ENCODE peak calls at places on chromosomes 1 and 21, in four cellular contexts. U, P, V and J are unnamed samples.

GRCh38 chr1:198212675-198213074 is 55.9 kb downstream of the NEK7 start:
- DNase-seq in P (no peak), V (peak; percentile 99), U (no peak), J (no peak)

GRCh38 chr1:9201421-9202239 is 32.9 kb upstream of the H6PD start:
- DNase-seq in U (no peak), V (peak; percentile 86), P (no peak), J (no peak)

GRCh38 chr1:94658221-94658620 is 116.7 kb upstream of the F3 start:
- DNase-seq in V (peak; percentile 55), U (no peak), P (no peak), J (no peak)

GRCh38 chr1:155334980-155335379 is 14.3 kb downstream of the RUSC1 start:
- DNase-seq in P (no peak), V (peak; percentile 42), U (no peak), J (no peak)

GRCh38 chr1:197392541-197392940 is 124.5 kb downstream of the CRB1 start:
- DNase-seq in V (no peak), P (no peak), U (no peak), J (no peak)

GRCh38 chr1:33175865-33176264 is 6.0 kb downstream of the TRIM62 start:
- DNase-seq in P (no peak), V (no peak), U (no peak), J (no peak)

GRCh38 chr21:38823737-38824123 is 18.0 kb downstream of the ETS2 start:
- DNase-seq in P (no peak), V (no peak), U (no peak), J (no peak)

GRCh38 chr1:171160611-171161354 is 24.3 kb upstream of the FMO2 start:
- DNase-seq in P (no peak), V (no peak), U (no peak), J (no peak)

GRCh38 chr1:17913326-17914115 is 158.4 kb downstream of the ACTL8 start:
- DNase-seq in V (no peak), P (no peak), U (no peak), J (no peak)

GRCh38 chr1:230502306-230502705 is 76.2 kb upstream of the PGBD5 start:
- DNase-seq in P (no peak), V (no peak), U (no peak), J (no peak)

GRCh38 chr1:212692774-212693644 is 6.6 kb downstream of the BATF3 start:
- DNase-seq in U (no peak), V (no peak), P (no peak), J (no peak)

GRCh38 chr1:160097196-160097910 is 1.1 kb downstream of the IGSF8 start:
- DNase-seq in U (no peak), V (no peak), P (peak; percentile 52), J (no peak)

GRCh38 chr1:119515221-119515620 is 8.2 kb downstream of the HSD3B1 start:
- DNase-seq in V (no peak), U (no peak), P (no peak), J (no peak)

GRCh38 chr1:58249729-58250586 is 296.6 kb downstream of the OMA1 start:
- DNase-seq in V (peak; percentile 22), P (no peak), U (peak; percentile 27), J (no peak)

GRCh38 chr1:235083589-235084323 is 44.9 kb downstream of the TOMM20 start:
- DNase-seq in P (peak; percentile 91), U (no peak), V (peak; percentile 92), J (peak; percentile 79)

GRCh38 chr1:97738270-97738669 is 182.6 kb downstream of the DPYD start:
- DNase-seq in V (no peak), U (no peak), P (no peak), J (no peak)